ENCODE peak calls at places on chromosomes 11 and 22, in six cellular contexts. R, B, K, E, W and F are unnamed samples.

GRCh38 chr11:131888230-131888826 is 517.9 kb downstream of the NTM start:
- DNase-seq in B (no peak), R (no peak), W (no peak), K (no peak), E (peak; percentile 92), F (no peak)

GRCh38 chr11:67632175-67632981 is 2.6 kb upstream of the NUDT8 start:
- DNase-seq in K (no peak), B (no peak), E (no peak), W (no peak), R (no peak), F (no peak)

GRCh38 chr11:69489031-69489745 is 7.7 kb downstream of the LINC01488 start:
- DNase-seq in R (no peak), K (no peak), E (no peak), W (no peak), B (no peak), F (no peak)

GRCh38 chr11:77730789-77731188 is 89.7 kb downstream of the RSF1 start:
- DNase-seq in R (no peak), B (no peak), K (no peak), W (no peak), E (no peak), F (no peak)

GRCh38 chr11:65695459-65696241 is 16.4 kb upstream of the KAT5 start:
- DNase-seq in K (peak; percentile 79), B (no peak), E (no peak), R (no peak), W (peak; percentile 26), F (peak; percentile 64)

GRCh38 chr11:66016793-66017177 is 5.0 kb downstream of the CST6 start:
- DNase-seq in K (no peak), B (no peak), W (no peak), E (no peak), R (no peak), F (no peak)

GRCh38 chr22:29031236-29031982 is 30.2 kb downstream of the C22orf31 start:
- DNase-seq in E (peak; percentile 100), R (no peak), K (peak; percentile 23), W (peak; percentile 97), B (no peak), F (peak; percentile 28)

GRCh38 chr22:28884754-28885375 is 1.5 kb downstream of the ZNRF3 start:
- DNase-seq in E (peak; percentile 3), K (no peak), B (no peak), W (no peak), R (no peak), F (no peak)

GRCh38 chr11:120305286-120305685 is 19.8 kb upstream of the TLCD5 start:
- DNase-seq in R (no peak), W (no peak), E (no peak), B (no peak), K (no peak), F (no peak)

GRCh38 chr11:72236774-72237111 is 7.2 kb downstream of the PHOX2A start:
- DNase-seq in W (no peak), B (no peak), E (no peak), R (no peak), K (no peak), F (no peak)

GRCh38 chr22:46053563-46054090 is 76.7 kb upstream of the WNT7B start:
- DNase-seq in R (peak; percentile 44), E (no peak), W (no peak), B (no peak), K (peak; percentile 89), F (no peak)

GRCh38 chr22:27686534-27686933 is 115.0 kb downstream of the MN1 start:
- DNase-seq in K (peak; percentile 82), E (peak; percentile 97), B (no peak), W (peak; percentile 68), R (no peak), F (peak; percentile 58)

GRCh38 chr11:135069884-135070283 is 657.8 kb upstream of the B3GAT1 start:
- DNase-seq in K (no peak), E (no peak), R (no peak), W (no peak), B (no peak), F (no peak)

GRCh38 chr11:92504534-92504933 is 279.9 kb downstream of the FAT3 start:
- DNase-seq in W (no peak), B (no peak), E (no peak), R (no peak), K (no peak), F (no peak)

GRCh38 chr22:17972385-17973181 is 51.8 kb downstream of the MICAL3 start:
- DNase-seq in K (no peak), R (no peak), W (no peak), E (peak; percentile 60), B (no peak), F (no peak)

GRCh38 chr11:31355817-31356216 is 13.7 kb downstream of the DCDC1 start:
- DNase-seq in R (no peak), E (no peak), B (no peak), W (no peak), K (no peak), F (no peak)

GRCh38 chr22:45896961-45897538 is 79.9 kb downstream of the WNT7B start:
- DNase-seq in E (no peak), B (no peak), K (no peak), R (no peak), W (no peak), F (no peak)

GRCh38 chr11:848380-848931 is 5.8 kb downstream of the TSPAN4 start:
- DNase-seq in W (no peak), K (peak; percentile 21), E (peak; percentile 50), B (peak; percentile 55), R (peak; percentile 55), F (no peak)

GRCh38 chr11:97269527-97269926 is 879.7 kb downstream of the JRKL start:
- DNase-seq in W (no peak), B (no peak), R (no peak), K (no peak), E (peak; percentile 14), F (no peak)

GRCh38 chr11:71329165-71329510 is 76.8 kb upstream of the SHANK2 start:
- DNase-seq in K (no peak), W (no peak), R (no peak), E (no peak), B (no peak), F (no peak)

GRCh38 chr11:85705805-85706204 is 19.8 kb upstream of the CCDC89 start:
- DNase-seq in K (no peak), W (no peak), R (no peak), E (no peak), B (no peak), F (no peak)

GRCh38 chr11:135069043-135069442 is 657.0 kb upstream of the B3GAT1 start:
- DNase-seq in E (no peak), W (no peak), B (no peak), K (no peak), R (no peak), F (no peak)

GRCh38 chr22:22897036-22897435 is 9.4 kb downstream of the IGLL5 start:
- DNase-seq in B (no peak), W (no peak), K (no peak), E (no peak), R (no peak), F (no peak)

GRCh38 chr11:2169001-2169370 is 2.6 kb downstream of the TH start:
- DNase-seq in W (no peak), R (no peak), K (no peak), B (no peak), E (no peak), F (no peak)

GRCh38 chr11:31369348-31370329 is at the start of the genes DCDC1 and DNAJC24:
- DNase-seq in R (peak; percentile 92), K (peak; percentile 92), E (peak; percentile 95), B (peak; percentile 93), W (peak; percentile 88), F (peak; percentile 71)

GRCh38 chr11:124865902-124866851 is 945 bp downstream of the ROBO3 start:
- DNase-seq in E (peak; percentile 39), K (peak; percentile 34), W (no peak), B (peak; percentile 35), R (peak; percentile 27), F (no peak)

GRCh38 chr11:59207988-59208432 is 4.7 kb downstream of the MPEG1 start:
- DNase-seq in B (peak; percentile 41), R (peak; percentile 11), E (peak; percentile 60), W (no peak), K (peak; percentile 67), F (no peak)

GRCh38 chr11:48125866-48126265 is 90.7 kb upstream of the OR4B1 start:
- DNase-seq in K (no peak), R (no peak), B (no peak), E (no peak), W (no peak), F (no peak)

GRCh38 chr11:116148056-116148455 is 624.7 kb downstream of the BUD13 start:
- DNase-seq in K (no peak), W (no peak), B (no peak), E (no peak), R (no peak), F (no peak)

GRCh38 chr11:8387141-8387540 is 123.5 kb upstream of the LMO1 start:
- DNase-seq in B (no peak), K (no peak), E (no peak), R (no peak), W (no peak), F (no peak)

GRCh38 chr11:6438979-6439571 is 1.7 kb downstream of the HPX start:
- DNase-seq in E (peak; percentile 61), W (peak; percentile 43), K (peak; percentile 58), R (peak; percentile 7), B (peak; percentile 20), F (peak; percentile 7)

GRCh38 chr22:29798801-29799200 is 31.6 kb downstream of the UQCR10 start:
- DNase-seq in B (no peak), K (no peak), W (no peak), R (no peak), E (no peak), F (no peak)

GRCh38 chr11:85947431-85948272 is 92.5 kb downstream of the CCDC83 start:
- DNase-seq in K (peak; percentile 81), E (peak; percentile 89), B (no peak), W (no peak), R (no peak), F (no peak)

GRCh38 chr11:30131535-30131934 is 99.3 kb upstream of the FSHB start:
- DNase-seq in E (no peak), W (no peak), K (no peak), R (no peak), B (no peak), F (no peak)

GRCh38 chr11:130999086-130999485 is 82.8 kb upstream of the SNX19 start:
- DNase-seq in K (no peak), R (no peak), B (no peak), W (no peak), E (peak; percentile 45), F (no peak)

GRCh38 chr11:73983764-73984543 is 1.3 kb upstream of the UCP2 start:
- DNase-seq in E (no peak), R (no peak), B (no peak), W (no peak), K (no peak), F (no peak)